ENCODE peak calls at places on chromosomes 6 and 20, in six cellular contexts. D is H1, W is IMR-90, Q is H9, K is neuronal stem cell, I is trophoblast cell. B is an unnamed sample.

GRCh38 chr6:35736293-35736894 is 438 bp upstream of the ARMC12 start:
- DNase-seq in Q (peak), K (peak), W (peak), D (peak), I (peak), B (peak)

GRCh38 chr6:169991913-169992312 is 240.5 kb downstream of the ERMARD start:
- DNase-seq in K (no peak), D (peak), I (no peak), Q (peak), W (no peak), B (no peak)

GRCh38 chr20:25065625-25066338 is 7.8 kb upstream of the ACSS1 start:
- DNase-seq in I (peak), D (peak), W (peak), Q (no peak), K (peak), B (peak)

GRCh38 chr6:2780109-2780730 is 15.0 kb downstream of the WRNIP1 start:
- DNase-seq in W (no peak), Q (no peak), I (no peak), K (no peak), D (no peak), B (no peak)

GRCh38 chr20:33602826-33603590 is 59.1 kb upstream of the C20orf144 start:
- DNase-seq in W (peak), K (no peak), Q (no peak), I (no peak), D (no peak), B (peak)

GRCh38 chr6:134503542-134504281 is 185.8 kb upstream of the SGK1 start:
- DNase-seq in Q (no peak), D (no peak), I (no peak), W (no peak), K (no peak), B (no peak)

GRCh38 chr20:57071283-57071701 is 195.1 kb downstream of the BMP7 start:
- DNase-seq in I (peak), W (no peak), Q (peak), K (no peak), D (peak), B (peak)

GRCh38 chr6:52724406-52725121 is 38.7 kb downstream of the GSTA2 start:
- DNase-seq in W (peak), D (peak), Q (peak), K (peak), I (peak), B (peak)

GRCh38 chr6:3228791-3229565 is 1.5 kb upstream of the TUBB2B start:
- DNase-seq in D (peak), I (no peak), Q (peak), K (peak), W (no peak), B (peak)

GRCh38 chr6:83613378-83613777 is 95.5 kb downstream of the SNAP91 start:
- DNase-seq in K (no peak), I (no peak), W (no peak), D (no peak), Q (no peak), B (peak)

GRCh38 chr6:83708546-83708969 is 343 bp downstream of the SNAP91 start:
- DNase-seq in Q (peak), K (peak), W (no peak), I (no peak), D (no peak), B (peak)

GRCh38 chr20:13166006-13166405 is 55.1 kb upstream of the ISM1 start:
- DNase-seq in W (no peak), K (no peak), Q (no peak), I (no peak), D (no peak), B (no peak)

GRCh38 chr20:46722450-46722849 is 13.0 kb downstream of the SLC2A10 start:
- DNase-seq in Q (no peak), D (no peak), I (no peak), W (no peak), K (no peak), B (no peak)

GRCh38 chr6:51303313-51303712 is 484.6 kb downstream of the TFAP2B start:
- DNase-seq in Q (no peak), W (no peak), D (no peak), I (no peak), K (no peak), B (no peak)

GRCh38 chr20:10020937-10021336 is 13.8 kb upstream of the ANKEF1 start:
- DNase-seq in Q (no peak), D (no peak), I (no peak), K (no peak), W (no peak), B (no peak)

GRCh38 chr20:10023911-10024310 is 10.9 kb upstream of the ANKEF1 start:
- DNase-seq in I (no peak), K (no peak), W (no peak), D (no peak), Q (no peak), B (no peak)

DNA sequence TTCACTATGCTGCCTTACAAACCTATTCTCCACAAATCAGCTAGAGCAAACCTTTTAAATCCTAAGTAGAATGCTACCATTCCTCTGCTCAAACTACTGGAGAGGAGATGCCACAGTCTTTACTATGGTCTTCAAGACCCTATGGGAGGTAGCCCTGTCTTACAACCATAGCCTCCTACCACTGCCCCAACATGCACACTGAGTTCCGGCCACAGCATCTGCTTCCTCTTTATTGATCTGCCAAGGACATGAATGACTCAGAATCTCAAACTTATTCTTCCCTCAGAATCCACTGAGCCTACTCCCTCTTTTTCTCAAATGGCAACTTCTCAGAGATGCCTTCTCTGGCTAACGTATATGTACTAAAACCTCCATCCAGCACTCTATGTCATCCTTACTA is 12.2 kb upstream of the ANKEF1 start:
- DNase-seq in D (no peak), K (no peak), I (no peak), Q (no peak), W (no peak), B (no peak)
- H3K4ac ChIP-seq in D (no peak), K (no peak), I (no peak), Q (no peak), W (no peak), B (no peak)

GRCh38 chr6:31582230-31582601 is at the start of gene LTB:
- DNase-seq in I (no peak), Q (no peak), K (no peak), W (no peak), D (no peak), B (no peak)
- H3K23ac ChIP-seq in I (no peak), Q (no peak), K (peak), W (peak), D (no peak), B (peak)

GRCh38 chr6:17482711-17483110 is 89.3 kb downstream of the CAP2 start:
- DNase-seq in D (peak), W (no peak), I (no peak), Q (no peak), K (no peak), B (no peak)
- H4K91ac ChIP-seq in D (no peak), W (no peak), I (no peak), Q (no peak), K (no peak), B (no peak)

DNA sequence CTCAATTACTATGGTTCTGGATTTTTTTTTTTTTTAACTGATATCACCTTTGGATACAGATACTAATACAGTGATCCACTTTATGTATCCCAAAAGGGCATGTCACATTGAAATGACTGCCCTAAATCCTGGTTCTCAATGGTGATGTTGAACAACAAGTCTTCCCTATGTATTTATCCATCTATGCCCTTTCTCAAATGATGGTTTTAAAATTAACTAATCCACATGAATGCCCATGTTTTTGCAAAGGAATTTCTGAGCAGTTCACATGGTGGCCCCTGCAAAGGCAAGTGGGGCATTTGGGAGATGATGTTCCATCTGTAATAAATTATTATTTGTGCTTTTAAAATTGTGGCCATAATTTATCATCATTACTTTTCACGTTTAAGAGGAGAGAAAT is 2.7 kb downstream of the ADGRB3 start:
- DNase-seq in W (no peak), D (no peak), K (no peak), Q (no peak), I (no peak), B (no peak)
- H3K4ac ChIP-seq in W (no peak), D (no peak), K (no peak), Q (no peak), I (no peak), B (no peak)

GRCh38 chr6:49257549-49257948 is 205.5 kb downstream of the MMUT start:
- DNase-seq in Q (no peak), I (no peak), W (no peak), K (no peak), D (no peak), B (no peak)
- H3K23ac ChIP-seq in Q (no peak), I (no peak), W (no peak), K (no peak), D (no peak), B (no peak)

DNA sequence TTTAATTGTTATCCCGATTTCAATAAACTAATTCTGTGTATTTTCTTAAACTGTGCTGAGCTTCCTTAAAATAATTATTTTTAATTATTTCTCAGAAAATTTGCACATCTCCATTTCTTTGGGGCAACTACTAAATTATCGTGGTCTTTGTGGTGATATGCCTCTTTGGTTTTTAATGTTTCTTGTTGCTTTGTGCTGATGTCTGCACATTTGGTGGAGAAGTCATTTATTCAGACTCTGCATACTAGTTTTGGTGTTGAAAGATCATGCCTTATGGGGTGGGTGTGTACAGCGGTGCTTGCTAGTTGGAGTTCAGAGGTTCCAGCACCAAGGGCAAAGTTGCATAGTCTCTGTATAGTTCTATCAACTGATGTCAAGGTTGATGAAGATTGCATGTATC is 253.2 kb downstream of the MEI4 start:
- DNase-seq in K (no peak), D (no peak), W (no peak), I (no peak), Q (no peak), B (no peak)
- H4K91ac ChIP-seq in K (no peak), D (no peak), W (no peak), I (no peak), Q (no peak), B (no peak)

GRCh38 chr20:58649288-58650180 is 1.5 kb upstream of the STX16 start:
- DNase-seq in D (peak), Q (no peak), K (peak), W (no peak), I (no peak), B (no peak)
- H3K4ac ChIP-seq in D (peak), Q (no peak), K (peak), W (peak), I (peak), B (peak)

GRCh38 chr6:38489951-38490350 is 149.8 kb downstream of the BTBD9 start:
- DNase-seq in I (no peak), K (no peak), D (no peak), Q (no peak), W (peak), B (peak)
- H3K23ac ChIP-seq in I (no peak), K (no peak), D (no peak), Q (no peak), W (no peak), B (no peak)

GRCh38 chr20:17430515-17430914 is 100.7 kb downstream of the BFSP1 start:
- DNase-seq in K (no peak), D (no peak), W (no peak), I (no peak), Q (no peak), B (no peak)
- H4K91ac ChIP-seq in K (no peak), D (no peak), W (no peak), I (no peak), Q (no peak), B (no peak)